ENCODE peak calls at places on chromosomes 16 and 17, in ten cellular contexts. One of them, this sample, is unnamed.

GRCh38 chr17:20184191-20184590 is 175.0 kb downstream of the SPECC1 start:
- DNase-seq in endothelial cell: no peak
- DNase-seq in GM23338: no peak
- DNase-seq in mesothelial cell of epicardium: no peak
- DNase-seq in right lobe of liver: no peak
- DNase-seq in keratinocyte: no peak
- DNase-seq in PC-3: no peak
- DNase-seq in RWPE1: no peak
- DNase-seq in WERI-Rb-1: no peak
- DNase-seq in tibial artery: no peak
- DNase-seq in this sample: no peak

GRCh38 chr16:82954224-82954929 is 327.6 kb downstream of the CDH13 start:
- DNase-seq in endothelial cell: no peak
- DNase-seq in GM23338: no peak
- DNase-seq in mesothelial cell of epicardium: no peak
- DNase-seq in right lobe of liver: no peak
- DNase-seq in keratinocyte: no peak
- DNase-seq in PC-3: no peak
- DNase-seq in RWPE1: no peak
- DNase-seq in WERI-Rb-1: no peak
- DNase-seq in tibial artery: no peak
- DNase-seq in this sample: no peak

GRCh38 chr16:19354371-19354770 is 63.3 kb upstream of the TMC5 start:
- DNase-seq in endothelial cell: no peak
- DNase-seq in GM23338: no peak
- DNase-seq in mesothelial cell of epicardium: no peak
- DNase-seq in right lobe of liver: no peak
- DNase-seq in keratinocyte: no peak
- DNase-seq in PC-3: no peak
- DNase-seq in RWPE1: no peak
- DNase-seq in WERI-Rb-1: no peak
- DNase-seq in tibial artery: no peak
- DNase-seq in this sample: no peak

GRCh38 chr17:2566056-2566455 is 27.4 kb upstream of the PAFAH1B1 start:
- DNase-seq in endothelial cell: no peak
- DNase-seq in GM23338: no peak
- DNase-seq in mesothelial cell of epicardium: no peak
- DNase-seq in right lobe of liver: no peak
- DNase-seq in keratinocyte: no peak
- DNase-seq in PC-3: no peak
- DNase-seq in RWPE1: no peak
- DNase-seq in WERI-Rb-1: no peak
- DNase-seq in tibial artery: no peak
- DNase-seq in this sample: no peak

GRCh38 chr16:78647491-78647890 is 548.0 kb downstream of the WWOX start:
- DNase-seq in endothelial cell: no peak
- DNase-seq in GM23338: no peak
- DNase-seq in mesothelial cell of epicardium: no peak
- DNase-seq in right lobe of liver: no peak
- DNase-seq in keratinocyte: no peak
- DNase-seq in PC-3: no peak
- DNase-seq in RWPE1: no peak
- DNase-seq in WERI-Rb-1: no peak
- DNase-seq in tibial artery: no peak
- DNase-seq in this sample: no peak

GRCh38 chr16:2856061-2856670 is 1.8 kb downstream of the PRSS22 start:
- DNase-seq in endothelial cell: no peak
- DNase-seq in GM23338: peak; percentile 68
- DNase-seq in mesothelial cell of epicardium: no peak
- DNase-seq in right lobe of liver: no peak
- DNase-seq in keratinocyte: no peak
- DNase-seq in PC-3: peak; percentile 47
- DNase-seq in RWPE1: peak; percentile 64
- DNase-seq in WERI-Rb-1: no peak
- DNase-seq in tibial artery: peak; percentile 44
- DNase-seq in this sample: no peak

GRCh38 chr16:10080031-10080772 is 102.0 kb downstream of the GRIN2A start:
- DNase-seq in endothelial cell: no peak
- DNase-seq in GM23338: no peak
- DNase-seq in mesothelial cell of epicardium: no peak
- DNase-seq in right lobe of liver: no peak
- DNase-seq in keratinocyte: peak; percentile 28
- DNase-seq in PC-3: peak; percentile 88
- DNase-seq in RWPE1: peak; percentile 69
- DNase-seq in WERI-Rb-1: no peak
- DNase-seq in tibial artery: peak; percentile 73
- DNase-seq in this sample: peak; percentile 10

GRCh38 chr17:60311936-60312335 is 80.0 kb downstream of the USP32 start:
- DNase-seq in endothelial cell: no peak
- DNase-seq in GM23338: no peak
- DNase-seq in mesothelial cell of epicardium: no peak
- DNase-seq in right lobe of liver: no peak
- DNase-seq in keratinocyte: no peak
- DNase-seq in PC-3: no peak
- DNase-seq in RWPE1: no peak
- DNase-seq in WERI-Rb-1: no peak
- DNase-seq in tibial artery: no peak
- DNase-seq in this sample: no peak

GRCh38 chr16:66175580-66175979 is 190.9 kb upstream of the CDH5 start:
- DNase-seq in endothelial cell: no peak
- DNase-seq in GM23338: no peak
- DNase-seq in mesothelial cell of epicardium: no peak
- DNase-seq in right lobe of liver: no peak
- DNase-seq in keratinocyte: no peak
- DNase-seq in PC-3: no peak
- DNase-seq in RWPE1: no peak
- DNase-seq in WERI-Rb-1: peak; percentile 70
- DNase-seq in tibial artery: no peak
- DNase-seq in this sample: no peak

GRCh38 chr16:15640966-15641365 is 2.0 kb downstream of the MARF1 start:
- DNase-seq in endothelial cell: no peak
- DNase-seq in GM23338: no peak
- DNase-seq in mesothelial cell of epicardium: no peak
- DNase-seq in right lobe of liver: no peak
- DNase-seq in keratinocyte: no peak
- DNase-seq in PC-3: no peak
- DNase-seq in RWPE1: no peak
- DNase-seq in WERI-Rb-1: no peak
- DNase-seq in tibial artery: no peak
- DNase-seq in this sample: no peak

GRCh38 chr17:14300628-14301278 is at the start of gene HS3ST3B1:
- DNase-seq in endothelial cell: peak; percentile 97
- DNase-seq in GM23338: peak; percentile 100
- DNase-seq in mesothelial cell of epicardium: peak; percentile 99
- DNase-seq in right lobe of liver: peak; percentile 100
- DNase-seq in keratinocyte: peak; percentile 90
- DNase-seq in PC-3: peak; percentile 99
- DNase-seq in RWPE1: peak; percentile 97
- DNase-seq in WERI-Rb-1: peak; percentile 100
- DNase-seq in tibial artery: peak; percentile 95
- DNase-seq in this sample: peak; percentile 99

GRCh38 chr16:4661661-4662060 is 31.7 kb upstream of the NUDT16L1 start:
- DNase-seq in endothelial cell: no peak
- DNase-seq in GM23338: no peak
- DNase-seq in mesothelial cell of epicardium: no peak
- DNase-seq in right lobe of liver: no peak
- DNase-seq in keratinocyte: no peak
- DNase-seq in PC-3: no peak
- DNase-seq in RWPE1: no peak
- DNase-seq in WERI-Rb-1: no peak
- DNase-seq in tibial artery: no peak
- DNase-seq in this sample: no peak

GRCh38 chr17:82713015-82713723 is 3.3 kb upstream of the FN3KRP start:
- DNase-seq in endothelial cell: no peak
- DNase-seq in GM23338: no peak
- DNase-seq in mesothelial cell of epicardium: no peak
- DNase-seq in right lobe of liver: no peak
- DNase-seq in keratinocyte: no peak
- DNase-seq in PC-3: no peak
- DNase-seq in RWPE1: no peak
- DNase-seq in WERI-Rb-1: peak; percentile 47
- DNase-seq in tibial artery: no peak
- DNase-seq in this sample: no peak

GRCh38 chr16:12027091-12027490 is 50.6 kb downstream of the SNX29 start:
- DNase-seq in endothelial cell: no peak
- DNase-seq in GM23338: peak; percentile 41
- DNase-seq in mesothelial cell of epicardium: no peak
- DNase-seq in right lobe of liver: no peak
- DNase-seq in keratinocyte: peak; percentile 95
- DNase-seq in PC-3: peak; percentile 81
- DNase-seq in RWPE1: peak; percentile 85
- DNase-seq in WERI-Rb-1: no peak
- DNase-seq in tibial artery: no peak
- DNase-seq in this sample: no peak

GRCh38 chr17:72616457-72616856 is 476.0 kb downstream of the SLC39A11 start:
- DNase-seq in endothelial cell: no peak
- DNase-seq in GM23338: no peak
- DNase-seq in mesothelial cell of epicardium: no peak
- DNase-seq in right lobe of liver: no peak
- DNase-seq in keratinocyte: no peak
- DNase-seq in PC-3: no peak
- DNase-seq in RWPE1: no peak
- DNase-seq in WERI-Rb-1: no peak
- DNase-seq in tibial artery: no peak
- DNase-seq in this sample: no peak

GRCh38 chr16:1791256-1791942 is 2.1 kb downstream of the IGFALS start:
- DNase-seq in endothelial cell: peak; percentile 4
- DNase-seq in GM23338: peak; percentile 28
- DNase-seq in mesothelial cell of epicardium: peak; percentile 37
- DNase-seq in right lobe of liver: no peak
- DNase-seq in keratinocyte: no peak
- DNase-seq in PC-3: no peak
- DNase-seq in RWPE1: no peak
- DNase-seq in WERI-Rb-1: no peak
- DNase-seq in tibial artery: no peak
- DNase-seq in this sample: no peak

GRCh38 chr16:50570354-50570753 is 22.2 kb downstream of the NKD1 start:
- DNase-seq in endothelial cell: no peak
- DNase-seq in GM23338: no peak
- DNase-seq in mesothelial cell of epicardium: no peak
- DNase-seq in right lobe of liver: no peak
- DNase-seq in keratinocyte: no peak
- DNase-seq in PC-3: no peak
- DNase-seq in RWPE1: no peak
- DNase-seq in WERI-Rb-1: no peak
- DNase-seq in tibial artery: no peak
- DNase-seq in this sample: no peak

DNA sequence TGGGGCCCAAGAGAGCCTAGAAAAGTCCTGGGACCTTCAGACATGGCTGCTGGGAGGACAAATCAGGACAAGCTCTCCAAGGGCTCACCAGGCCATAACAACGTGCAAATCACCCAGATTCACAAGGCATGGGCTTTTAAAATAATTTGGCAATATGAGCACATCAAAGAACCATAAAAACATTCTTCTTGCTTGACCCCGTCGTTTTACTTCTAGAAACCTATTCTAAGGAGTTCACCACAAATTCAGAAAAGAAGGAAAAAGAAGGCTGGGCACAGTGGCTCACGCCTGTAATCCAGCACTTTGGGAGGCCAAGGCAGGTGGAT is 12.1 kb upstream of the MT3 start:
- DNase-seq in endothelial cell: no peak
- DNase-seq in GM23338: no peak
- DNase-seq in mesothelial cell of epicardium: no peak
- DNase-seq in right lobe of liver: no peak
- DNase-seq in keratinocyte: no peak
- DNase-seq in PC-3: no peak
- DNase-seq in RWPE1: no peak
- DNase-seq in WERI-Rb-1: no peak
- DNase-seq in tibial artery: no peak
- DNase-seq in this sample: no peak
- TF ChIP-seq CTCF in endothelial cell: no peak
- TF ChIP-seq CTCF in GM23338: no peak
- TF ChIP-seq CTCF in mesothelial cell of epicardium: no peak
- TF ChIP-seq CTCF in right lobe of liver: no peak
- TF ChIP-seq CTCF in keratinocyte: no peak
- TF ChIP-seq CTCF in PC-3: no peak
- TF ChIP-seq CTCF in RWPE1: peak; percentile 33
- TF ChIP-seq CTCF in WERI-Rb-1: no peak
- TF ChIP-seq CTCF in tibial artery: no peak
- TF ChIP-seq CTCF in this sample: no peak

GRCh38 chr17:57109393-57110151 is 24.5 kb downstream of the AKAP1 start:
- DNase-seq in endothelial cell: peak; percentile 23
- DNase-seq in GM23338: peak; percentile 63
- DNase-seq in mesothelial cell of epicardium: no peak
- DNase-seq in right lobe of liver: peak; percentile 69
- DNase-seq in keratinocyte: peak; percentile 42
- DNase-seq in PC-3: no peak
- DNase-seq in RWPE1: no peak
- DNase-seq in WERI-Rb-1: peak; percentile 41
- DNase-seq in tibial artery: no peak
- DNase-seq in this sample: no peak
- TF ChIP-seq CTCF in endothelial cell: peak; percentile 7
- TF ChIP-seq CTCF in GM23338: no peak
- TF ChIP-seq CTCF in mesothelial cell of epicardium: peak; percentile 43
- TF ChIP-seq CTCF in right lobe of liver: no peak
- TF ChIP-seq CTCF in keratinocyte: peak; percentile 19
- TF ChIP-seq CTCF in PC-3: peak; percentile 24
- TF ChIP-seq CTCF in RWPE1: no peak
- TF ChIP-seq CTCF in WERI-Rb-1: peak; percentile 52
- TF ChIP-seq CTCF in tibial artery: no peak
- TF ChIP-seq CTCF in this sample: peak; percentile 27

GRCh38 chr16:81035975-81036750 is 521 bp downstream of the ATMIN start:
- DNase-seq in endothelial cell: peak; percentile 50
- DNase-seq in GM23338: peak; percentile 69
- DNase-seq in mesothelial cell of epicardium: peak; percentile 55
- DNase-seq in right lobe of liver: peak; percentile 54
- DNase-seq in keratinocyte: no peak
- DNase-seq in PC-3: peak; percentile 3
- DNase-seq in RWPE1: peak; percentile 30
- DNase-seq in WERI-Rb-1: peak; percentile 10
- DNase-seq in tibial artery: peak; percentile 66
- DNase-seq in this sample: peak; percentile 35
- TF ChIP-seq CTCF in endothelial cell: no peak
- TF ChIP-seq CTCF in GM23338: no peak
- TF ChIP-seq CTCF in mesothelial cell of epicardium: no peak
- TF ChIP-seq CTCF in right lobe of liver: no peak
- TF ChIP-seq CTCF in keratinocyte: no peak
- TF ChIP-seq CTCF in PC-3: no peak
- TF ChIP-seq CTCF in RWPE1: no peak
- TF ChIP-seq CTCF in WERI-Rb-1: no peak
- TF ChIP-seq CTCF in tibial artery: no peak
- TF ChIP-seq CTCF in this sample: no peak

DNA sequence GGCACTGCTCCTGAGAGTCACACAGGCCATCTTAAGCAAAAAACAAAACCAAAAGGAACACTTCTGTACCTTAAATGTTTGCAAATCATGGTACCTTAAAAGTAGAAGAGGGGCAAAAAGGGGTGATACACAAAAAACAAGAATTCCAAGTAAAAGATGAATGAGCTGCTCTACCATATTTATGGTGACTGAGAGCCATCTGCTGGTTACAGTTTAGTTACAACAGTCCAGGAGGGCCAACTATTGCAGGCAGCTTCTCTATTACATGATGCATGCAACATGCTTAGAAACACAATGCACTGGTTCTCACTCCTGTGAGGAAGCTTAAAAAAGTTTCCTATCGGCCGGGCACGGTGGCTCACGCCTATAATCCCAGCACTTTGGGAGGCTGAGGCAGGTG is 53.5 kb downstream of the STX8 start:
- DNase-seq in endothelial cell: peak; percentile 30
- DNase-seq in GM23338: peak; percentile 72
- DNase-seq in mesothelial cell of epicardium: no peak
- DNase-seq in right lobe of liver: no peak
- DNase-seq in keratinocyte: no peak
- DNase-seq in PC-3: peak; percentile 54
- DNase-seq in RWPE1: peak; percentile 34
- DNase-seq in WERI-Rb-1: peak; percentile 25
- DNase-seq in tibial artery: no peak
- DNase-seq in this sample: no peak
- TF ChIP-seq CTCF in endothelial cell: no peak
- TF ChIP-seq CTCF in GM23338: peak; percentile 71
- TF ChIP-seq CTCF in mesothelial cell of epicardium: peak; percentile 44
- TF ChIP-seq CTCF in right lobe of liver: peak; percentile 39
- TF ChIP-seq CTCF in keratinocyte: peak; percentile 54
- TF ChIP-seq CTCF in PC-3: peak; percentile 62
- TF ChIP-seq CTCF in RWPE1: peak; percentile 8
- TF ChIP-seq CTCF in WERI-Rb-1: peak; percentile 61
- TF ChIP-seq CTCF in tibial artery: peak; percentile 69
- TF ChIP-seq CTCF in this sample: peak; percentile 68

This sample was measured in progenitor cell of endocrine pancreas.